ENCODE peak calls at places on chromosomes 12 and 14, in seven cellular contexts. Q is HCT116, C is HepG2, J is GM12878, S is SK-N-SH, K is H1, Y is K562. P is an unnamed sample.

GRCh38 chr12:121523741-121524140 is 57.1 kb downstream of the KDM2B start:
- DNase-seq in S (no peak), Q (no peak), C (no peak), K (no peak), Y (no peak), J (no peak), P (no peak)

GRCh38 chr12:92717202-92717601 is 14.4 kb downstream of the PLEKHG7 start:
- DNase-seq in C (no peak), Y (peak), K (no peak), S (peak), J (no peak), Q (peak), P (no peak)

GRCh38 chr14:104510794-104511611 is 68.6 kb upstream of the C14orf180 start:
- DNase-seq in S (peak), Y (no peak), J (no peak), C (no peak), K (peak), Q (no peak), P (no peak)

GRCh38 chr12:69884386-69884785 is 59.4 kb downstream of the MYRFL start:
- DNase-seq in Q (no peak), C (no peak), S (no peak), K (no peak), Y (no peak), J (no peak), P (no peak)

GRCh38 chr12:53152390-53152789 is 28.1 kb upstream of the ZNF740 start:
- DNase-seq in S (no peak), C (no peak), K (no peak), J (no peak), Q (no peak), Y (no peak), P (no peak)

GRCh38 chr12:47776471-47777143 is 3.6 kb downstream of the SLC48A1 start:
- DNase-seq in K (no peak), Q (no peak), Y (peak), J (no peak), S (no peak), C (no peak), P (no peak)

GRCh38 chr12:104998423-104999346 is 12.6 kb downstream of the NOPCHAP1 start:
- DNase-seq in C (no peak), Y (no peak), Q (no peak), K (no peak), S (no peak), J (no peak), P (no peak)

GRCh38 chr14:91872517-91873470 is 5.5 kb upstream of the TC2N start:
- DNase-seq in S (no peak), C (no peak), J (no peak), Y (no peak), K (no peak), Q (no peak), P (peak)

GRCh38 chr12:91126516-91126915 is 15.2 kb upstream of the LUM start:
- DNase-seq in K (no peak), S (no peak), J (no peak), C (no peak), Y (no peak), Q (no peak), P (no peak)
- TF ChIP-seq JUND in K (no peak), S (no peak), J (no peak), C (no peak), Y (no peak), Q (no peak), P (no peak)

DNA sequence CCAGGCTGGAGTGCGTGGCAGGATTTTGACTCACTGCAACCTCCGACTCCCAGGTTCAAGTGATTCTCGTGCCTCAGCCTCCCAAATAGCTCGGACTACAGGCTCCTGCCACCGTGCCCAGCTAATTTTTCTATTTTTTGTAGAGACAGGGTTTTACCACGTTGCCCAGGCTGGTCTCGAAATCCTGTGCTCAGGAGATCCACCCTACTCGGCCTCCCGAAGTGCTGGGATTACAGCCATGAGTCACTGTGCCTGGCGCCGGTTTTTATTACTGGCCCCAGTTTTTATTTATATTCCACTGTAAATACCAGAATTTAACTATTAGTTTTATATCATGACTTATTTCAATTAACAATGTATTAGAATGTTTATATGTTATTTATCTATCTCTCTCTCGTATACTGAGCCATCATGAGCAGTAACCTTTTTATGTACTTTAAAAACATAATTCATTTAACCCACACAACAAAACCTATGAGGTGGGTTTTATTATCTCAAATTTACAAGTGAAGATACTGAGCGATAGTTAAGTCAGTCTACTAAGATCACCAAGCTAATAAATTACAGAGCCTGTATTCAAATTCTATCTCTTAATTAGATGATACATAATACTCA is 47.8 kb downstream of the HECTD1 start:
- DNase-seq in K (no peak), Y (no peak), C (no peak), S (no peak), J (no peak), Q (peak), P (no peak)
- TF ChIP-seq JUND in K (no peak), Y (no peak), C (no peak), S (no peak), J (no peak), Q (peak), P (no peak)

GRCh38 chr14:99759546-99759925 is 33.7 kb upstream of the EML1 start:
- DNase-seq in C (no peak), S (no peak), K (no peak), Y (no peak), J (no peak), Q (no peak), P (no peak)
- TF ChIP-seq JUND in C (no peak), S (no peak), K (no peak), Y (no peak), J (no peak), Q (no peak), P (no peak)

GRCh38 chr12:64819816-64820402 is 4.5 kb upstream of the TBC1D30 start:
- DNase-seq in K (no peak), Q (no peak), C (no peak), S (peak), J (no peak), Y (no peak), P (no peak)

GRCh38 chr12:64810831-64811230 is 13.6 kb upstream of the TBC1D30 start:
- DNase-seq in J (no peak), Q (no peak), S (no peak), K (no peak), C (no peak), Y (no peak), P (no peak)

GRCh38 chr12:64813733-64814132 is 10.7 kb upstream of the TBC1D30 start:
- DNase-seq in J (no peak), S (no peak), Q (no peak), K (no peak), C (no peak), Y (no peak), P (no peak)

GRCh38 chr12:64814432-64814831 is 10.0 kb upstream of the TBC1D30 start:
- DNase-seq in C (no peak), S (no peak), Q (no peak), Y (no peak), K (no peak), J (no peak), P (no peak)
- TF ChIP-seq JUND in C (no peak), S (no peak), Q (no peak), Y (no peak), K (no peak), J (no peak), P (no peak)

DNA sequence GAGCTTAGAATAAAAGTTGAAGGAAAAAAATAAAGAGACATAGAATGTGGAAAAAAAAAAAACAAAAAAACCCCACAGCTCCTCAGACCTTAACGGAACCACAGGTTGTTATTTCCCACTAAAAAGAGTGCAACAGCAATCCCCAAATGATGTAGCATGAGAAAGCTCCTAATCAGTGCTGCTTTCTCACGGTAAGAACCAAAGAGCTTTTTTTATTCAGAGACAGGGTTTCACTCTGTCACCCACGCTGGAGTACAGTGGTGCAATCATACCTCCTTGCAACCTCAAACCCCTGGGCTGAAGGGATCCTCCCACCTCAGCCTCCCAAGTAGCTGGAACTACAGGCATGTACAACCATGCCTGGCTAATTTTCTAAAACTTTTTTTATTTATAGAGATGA is 13.3 kb downstream of the NDUFA12 start:
- DNase-seq in K (no peak), J (peak), Q (no peak), C (no peak), S (no peak), Y (no peak), P (no peak)
- TF ChIP-seq JUND in K (no peak), J (no peak), Q (no peak), C (no peak), S (no peak), Y (no peak), P (no peak)

P was measured in T47D.